ENCODE peak calls at places on chromosomes 7 and 10, in seven cellular contexts. N is pancreas, A is brain microvascular endothelial cell, W is MM.1S, X is fibroblast of mammary gland, B is AG10803, S is mucosa of descending colon. M is an unnamed sample.

GRCh38 chr10:11642558-11642957 is 31.1 kb upstream of the USP6NL start:
- DNase-seq in X (no peak), S (no peak), B (no peak), W (no peak), N (no peak), A (no peak), M (no peak)

GRCh38 chr10:127976286-127976685 is 69.4 kb downstream of the PTPRE start:
- DNase-seq in W (no peak), X (peak), B (peak), N (no peak), A (no peak), S (no peak), M (peak)

GRCh38 chr7:155618708-155619633 is 25.5 kb upstream of the RBM33 start:
- DNase-seq in X (peak), B (no peak), W (no peak), A (peak), S (peak), N (peak), M (peak)

GRCh38 chr10:89301721-89302445 is at the start of gene IFIT2:
- DNase-seq in B (peak), A (peak), S (peak), N (no peak), X (peak), W (peak), M (peak)

GRCh38 chr7:130927062-130927461 is 193.1 kb upstream of the KLF14 start:
- DNase-seq in X (no peak), W (no peak), B (no peak), S (no peak), A (no peak), N (no peak), M (no peak)

GRCh38 chr7:151608031-151608551 is 88.4 kb upstream of the RHEB start:
- DNase-seq in N (no peak), B (no peak), W (no peak), A (no peak), X (no peak), S (peak), M (no peak)

GRCh38 chr10:98536551-98536950 is 89.8 kb upstream of the HPS1 start:
- DNase-seq in A (no peak), X (peak), B (peak), W (no peak), S (no peak), N (no peak), M (no peak)

GRCh38 chr10:106957825-106958581 is 206.5 kb downstream of the SORCS1 start:
- DNase-seq in B (no peak), A (no peak), S (no peak), N (no peak), X (no peak), W (no peak), M (no peak)

GRCh38 chr7:105705427-105705826 is 124.1 kb upstream of the EFCAB10 start:
- DNase-seq in A (no peak), N (no peak), W (no peak), S (no peak), X (no peak), B (no peak), M (no peak)

GRCh38 chr7:55588976-55589604 is 16.8 kb upstream of the VOPP1 start:
- DNase-seq in B (no peak), A (no peak), N (no peak), S (no peak), W (no peak), X (no peak), M (no peak)

DNA sequence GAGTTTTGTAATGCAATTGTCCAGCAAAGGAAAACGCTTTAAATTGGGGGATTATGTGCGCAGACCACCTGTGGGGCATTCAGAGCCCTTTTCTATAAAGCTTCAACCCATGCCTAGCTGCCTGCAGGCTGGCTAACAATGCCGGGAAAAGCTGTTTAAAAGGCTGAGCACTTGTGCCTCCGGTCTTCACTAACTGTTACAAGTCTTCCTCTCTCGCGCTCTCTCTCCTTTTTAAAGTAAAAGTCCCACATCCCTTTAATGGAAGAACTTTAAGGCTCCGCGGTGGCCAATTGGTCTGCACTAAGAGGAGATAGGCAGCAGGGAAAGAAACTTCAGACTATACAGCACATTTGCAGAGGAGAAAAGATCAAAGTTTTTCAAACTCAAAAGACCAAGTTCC is 4.6 kb downstream of the FZD8 start:
- DNase-seq in W (no peak), S (no peak), B (no peak), A (no peak), X (no peak), N (no peak), M (no peak)
- H3K4me3 ChIP-seq in W (no peak), S (no peak), B (no peak), A (peak), X (no peak), N (no peak), M (no peak)

DNA sequence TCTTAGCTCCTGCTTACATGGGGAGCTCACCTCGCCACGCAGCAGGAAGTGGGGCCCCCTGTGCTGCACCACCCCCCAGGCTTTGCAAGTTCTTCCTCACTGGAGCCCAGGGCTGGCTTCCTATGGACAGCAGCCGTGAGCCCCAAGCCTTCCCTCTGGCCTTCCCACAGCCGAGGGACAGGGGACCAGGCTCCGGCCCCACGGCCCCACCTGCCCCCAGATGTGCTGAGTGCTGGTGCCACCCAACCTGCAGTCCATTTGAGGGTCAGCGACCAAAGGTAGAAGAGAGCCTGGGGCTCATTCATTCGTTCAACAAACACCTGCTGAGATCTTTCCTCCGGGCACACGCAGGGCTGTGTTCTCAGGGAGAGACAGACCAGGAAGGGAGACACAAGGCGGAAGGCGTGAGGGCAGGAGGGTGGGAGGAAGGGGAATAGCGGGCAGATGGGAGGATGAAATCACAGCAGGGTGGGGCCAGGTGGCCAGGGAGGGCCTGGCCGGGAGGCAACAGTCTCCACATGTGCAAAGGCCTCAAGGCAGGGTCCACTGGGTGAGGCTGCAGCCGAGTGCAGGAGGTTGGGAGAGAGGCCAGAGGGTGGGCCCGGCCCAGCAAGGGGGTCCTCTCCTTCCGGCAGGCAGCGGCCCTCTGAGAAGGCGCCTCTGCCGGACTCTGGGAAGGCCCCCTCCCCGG is 100.1 kb downstream of the FOXL3 start:
- DNase-seq in S (peak), X (no peak), W (no peak), N (no peak), B (no peak), A (no peak), M (no peak)
- H3K4me3 ChIP-seq in S (no peak), X (no peak), W (no peak), N (no peak), B (no peak), A (no peak), M (no peak)

GRCh38 chr7:2510130-2510776 is 9.3 kb upstream of the LFNG start:
- DNase-seq in X (no peak), N (no peak), A (no peak), B (no peak), W (no peak), S (no peak), M (no peak)

GRCh38 chr7:2512713-2513112 is 6.9 kb upstream of the LFNG start:
- DNase-seq in N (no peak), W (no peak), B (no peak), S (no peak), A (no peak), X (no peak), M (no peak)

GRCh38 chr7:2510909-2511768 is 8.4 kb upstream of the LFNG start:
- DNase-seq in N (no peak), B (no peak), S (peak), X (no peak), W (no peak), A (no peak), M (peak)

GRCh38 chr7:2512179-2512644 is 7.4 kb upstream of the LFNG start:
- DNase-seq in X (no peak), B (peak), A (no peak), W (no peak), S (no peak), N (no peak), M (no peak)

GRCh38 chr7:2511769-2512168 is 7.8 kb upstream of the LFNG start:
- DNase-seq in S (no peak), B (no peak), N (no peak), X (no peak), A (no peak), W (no peak), M (no peak)
- H3K4me3 ChIP-seq in S (no peak), B (no peak), N (no peak), X (no peak), A (no peak), W (no peak), M (no peak)

DNA sequence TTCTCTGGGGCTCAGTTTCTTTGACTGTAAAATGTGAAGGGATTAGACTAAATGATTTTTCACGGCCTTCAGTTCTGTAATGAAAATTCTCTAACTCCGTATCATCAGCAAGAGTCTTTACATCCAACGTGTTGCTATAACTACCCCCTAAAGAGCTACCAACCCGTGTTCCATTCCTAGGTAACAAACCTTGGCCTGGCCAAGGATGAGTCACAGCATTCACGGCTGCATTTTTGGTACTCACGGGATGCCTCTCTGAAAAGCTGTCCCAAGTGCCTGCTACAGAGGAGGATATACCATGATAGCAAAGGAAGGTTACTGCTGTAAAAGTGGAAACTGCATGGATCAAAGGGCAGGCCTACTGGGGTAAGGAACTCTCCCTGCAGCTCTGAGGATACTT is 5.9 kb downstream of the LRRC4 start:
- DNase-seq in W (no peak), N (no peak), S (no peak), B (peak), X (peak), A (peak), M (no peak)
- H3K4me3 ChIP-seq in W (no peak), N (no peak), S (no peak), B (no peak), X (no peak), A (no peak), M (no peak)

DNA sequence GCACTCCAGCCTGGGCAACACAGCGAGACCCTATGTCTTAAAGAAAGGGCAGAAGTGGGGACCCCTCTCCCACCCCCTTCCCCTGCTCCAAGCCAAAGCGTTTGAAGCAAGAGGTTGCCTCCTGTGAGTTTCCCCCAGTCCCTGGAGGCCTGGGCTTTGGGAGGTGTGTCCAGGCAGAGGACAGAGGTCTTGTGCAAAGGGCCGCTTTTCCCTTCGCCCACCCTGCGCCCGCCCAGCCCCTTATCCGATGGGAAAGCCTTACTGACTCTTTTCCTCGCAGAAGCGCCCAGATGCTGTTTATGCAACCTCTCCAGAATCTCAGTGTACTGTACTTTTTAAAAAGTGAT is 50.6 kb upstream of the GTF2I start:
- DNase-seq in N (no peak), W (no peak), B (no peak), X (no peak), S (no peak), A (no peak), M (no peak)
- H3K4me3 ChIP-seq in N (peak), W (peak), B (peak), X (peak), S (no peak), A (peak), M (peak)

DNA sequence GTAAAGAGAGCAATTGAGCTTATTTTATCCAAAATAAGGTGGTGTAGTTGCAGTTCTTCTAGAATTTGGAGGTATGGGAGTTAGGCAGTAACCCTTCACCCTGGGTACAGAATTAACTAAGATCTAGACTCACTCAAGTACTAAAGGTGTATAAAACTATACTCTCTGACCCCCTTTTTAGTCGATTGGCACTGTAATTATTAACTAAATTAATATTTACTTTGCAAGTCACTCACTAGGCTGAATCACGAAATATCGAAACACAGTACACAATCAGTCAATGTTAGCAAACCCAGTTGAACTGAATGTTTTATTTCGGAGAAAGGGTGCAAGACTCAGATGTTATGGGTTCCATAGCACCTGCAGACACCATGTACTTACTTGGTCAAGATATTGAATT is 14.6 kb upstream of the CYP2C19 start:
- DNase-seq in S (no peak), X (no peak), N (no peak), W (no peak), B (no peak), A (no peak), M (no peak)
- H3K4me3 ChIP-seq in S (no peak), X (no peak), N (no peak), W (no peak), B (no peak), A (no peak), M (no peak)

M was measured in fibroblast of villous mesenchyme.